ENCODE peak calls at places on chromosomes 16 and 17, in four cellular contexts. One of them, this sample, is unnamed. For H3K27me3, the result is how much of the 10 kb centered on the place peaks cover.

GRCh38 chr17:40474419-40475002 is 26.9 kb downstream of the TNS4 start:
- DNase-seq in Caco-2: no peak
- DNase-seq in adipocyte: peak
- DNase-seq in small intestine: no peak
- DNase-seq in this sample: no peak

GRCh38 chr16:83533193-83533592 is 274.6 kb upstream of the HSBP1 start:
- DNase-seq in Caco-2: no peak
- DNase-seq in adipocyte: peak
- DNase-seq in small intestine: no peak
- DNase-seq in this sample: no peak

GRCh38 chr16:89971495-89972243 is 23.1 kb downstream of the DEF8 start:
- DNase-seq in Caco-2: no peak
- DNase-seq in adipocyte: no peak
- DNase-seq in small intestine: no peak
- DNase-seq in this sample: no peak

GRCh38 chr17:31074772-31075538 is 19.8 kb upstream of the NF1 start:
- DNase-seq in Caco-2: no peak
- DNase-seq in adipocyte: peak
- DNase-seq in small intestine: no peak
- DNase-seq in this sample: no peak

GRCh38 chr17:78971764-78972506 is 7.8 kb downstream of the LGALS3BP start:
- DNase-seq in Caco-2: no peak
- DNase-seq in adipocyte: no peak
- DNase-seq in small intestine: no peak
- DNase-seq in this sample: no peak

GRCh38 chr16:73025506-73026131 is 22.3 kb downstream of the ZFHX3 start:
- DNase-seq in Caco-2: no peak
- DNase-seq in adipocyte: no peak
- DNase-seq in small intestine: no peak
- DNase-seq in this sample: no peak

GRCh38 chr17:44909681-44910144 is 5.6 kb downstream of the GFAP start:
- DNase-seq in Caco-2: no peak
- DNase-seq in adipocyte: peak
- DNase-seq in small intestine: no peak
- DNase-seq in this sample: peak

GRCh38 chr16:88593910-88594309 is 23.7 kb downstream of the ZC3H18 start:
- DNase-seq in Caco-2: no peak
- DNase-seq in adipocyte: no peak
- DNase-seq in small intestine: no peak
- DNase-seq in this sample: no peak

GRCh38 chr17:18992454-18993130 is 12.0 kb downstream of the FAM83G start:
- DNase-seq in Caco-2: no peak
- DNase-seq in adipocyte: no peak
- DNase-seq in small intestine: no peak
- DNase-seq in this sample: no peak

GRCh38 chr17:19418312-19418992 is 7.4 kb downstream of the RNF112 start:
- DNase-seq in Caco-2: no peak
- DNase-seq in adipocyte: peak
- DNase-seq in small intestine: no peak
- DNase-seq in this sample: peak

GRCh38 chr17:79842656-79843474 is 3.6 kb upstream of the CBX4 start:
- DNase-seq in Caco-2: peak
- DNase-seq in adipocyte: peak
- DNase-seq in small intestine: no peak
- DNase-seq in this sample: no peak

GRCh38 chr16:89709166-89709565 is 7.7 kb upstream of the SPATA2L start:
- DNase-seq in Caco-2: no peak
- DNase-seq in adipocyte: no peak
- DNase-seq in small intestine: no peak
- DNase-seq in this sample: no peak

GRCh38 chr16:20906871-20907255 is 6.3 kb downstream of the LYRM1 start:
- DNase-seq in Caco-2: no peak
- DNase-seq in adipocyte: no peak
- DNase-seq in small intestine: no peak
- DNase-seq in this sample: no peak

GRCh38 chr17:47724705-47725104 is 8.3 kb upstream of the TBX21 start:
- DNase-seq in Caco-2: no peak
- DNase-seq in adipocyte: no peak
- DNase-seq in small intestine: no peak
- DNase-seq in this sample: no peak
- H3K27me3 ChIP-seq in Caco-2: under half
- H3K27me3 ChIP-seq in adipocyte: half or more
- H3K27me3 ChIP-seq in small intestine: under half
- H3K27me3 ChIP-seq in this sample: under half

GRCh38 chr17:12730421-12730820 is 58.9 kb upstream of the ARHGAP44 start:
- DNase-seq in Caco-2: no peak
- DNase-seq in adipocyte: no peak
- DNase-seq in small intestine: no peak
- DNase-seq in this sample: no peak
- H3K4me3 ChIP-seq in Caco-2: no peak
- H3K4me3 ChIP-seq in adipocyte: no peak
- H3K4me3 ChIP-seq in small intestine: no peak
- H3K4me3 ChIP-seq in this sample: no peak

DNA sequence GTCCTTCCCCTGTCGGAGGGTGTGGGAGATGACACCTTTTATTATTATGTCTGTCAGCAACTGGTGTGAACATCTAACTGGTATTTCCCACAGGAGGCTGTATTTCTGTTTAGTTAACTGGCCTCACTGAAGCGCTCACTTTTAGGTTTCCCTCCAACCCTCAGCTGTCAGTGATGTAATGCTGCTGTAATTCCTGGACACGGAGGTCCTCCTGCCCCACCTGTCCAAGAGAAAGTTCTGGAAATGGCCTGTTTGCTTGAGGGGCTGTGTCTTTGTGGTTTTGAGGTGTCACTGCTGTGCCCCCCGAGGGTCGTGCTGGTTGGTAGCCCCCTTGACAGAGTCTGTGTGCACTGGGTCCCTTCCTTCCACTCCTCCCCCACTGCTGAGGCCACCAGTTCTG is 11.5 kb downstream of the KCNJ12 start:
- DNase-seq in Caco-2: no peak
- DNase-seq in adipocyte: no peak
- DNase-seq in small intestine: no peak
- DNase-seq in this sample: no peak
- H3K27me3 ChIP-seq in Caco-2: under half
- H3K27me3 ChIP-seq in adipocyte: under half
- H3K27me3 ChIP-seq in small intestine: under half
- H3K27me3 ChIP-seq in this sample: under half

GRCh38 chr17:66432558-66432957 is 130.1 kb downstream of the PRKCA start:
- DNase-seq in Caco-2: no peak
- DNase-seq in adipocyte: peak
- DNase-seq in small intestine: no peak
- DNase-seq in this sample: no peak

GRCh38 chr17:66431910-66432309 is 129.5 kb downstream of the PRKCA start:
- DNase-seq in Caco-2: no peak
- DNase-seq in adipocyte: peak
- DNase-seq in small intestine: no peak
- DNase-seq in this sample: peak

GRCh38 chr17:66429680-66430079 is 127.3 kb downstream of the PRKCA start:
- DNase-seq in Caco-2: no peak
- DNase-seq in adipocyte: no peak
- DNase-seq in small intestine: no peak
- DNase-seq in this sample: no peak

GRCh38 chr17:66432996-66433556 is 130.7 kb downstream of the PRKCA start:
- DNase-seq in Caco-2: no peak
- DNase-seq in adipocyte: peak
- DNase-seq in small intestine: no peak
- DNase-seq in this sample: no peak

DNA sequence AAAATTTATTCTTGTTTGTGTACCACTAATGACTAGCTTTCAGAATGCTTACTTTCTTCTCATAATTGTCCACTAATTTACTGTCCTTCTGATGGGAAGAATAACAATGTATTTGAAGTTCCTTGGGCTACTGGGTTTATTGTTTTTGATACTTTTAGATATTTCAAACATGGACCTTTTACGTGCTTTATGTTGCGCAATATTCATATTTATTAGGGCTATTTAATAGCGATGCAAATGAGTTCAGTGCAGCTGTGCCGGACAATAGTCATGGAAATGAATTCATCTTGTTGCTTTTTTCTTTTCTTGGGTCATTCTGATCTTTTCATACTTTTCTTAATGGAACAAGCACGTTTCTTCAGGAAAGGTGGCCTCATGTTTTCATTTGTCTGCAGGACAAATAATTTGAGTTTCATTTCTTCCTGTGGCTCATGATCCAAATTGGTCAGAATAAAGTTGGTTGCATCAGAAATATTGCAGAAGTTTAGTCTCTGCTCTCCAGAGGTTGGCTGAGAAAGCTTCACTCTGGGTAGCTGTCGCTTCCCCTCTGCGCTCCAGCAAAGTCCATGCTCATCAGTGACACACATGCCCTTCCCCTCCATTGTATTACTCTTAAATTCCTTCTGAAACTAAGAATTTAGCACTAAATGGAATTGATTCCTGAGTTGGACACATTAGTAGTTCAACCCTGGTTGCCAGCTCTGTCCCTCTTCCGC is 128.8 kb downstream of the PRKCA start:
- DNase-seq in Caco-2: no peak
- DNase-seq in adipocyte: peak
- DNase-seq in small intestine: no peak
- DNase-seq in this sample: no peak
- H3K4me3 ChIP-seq in Caco-2: no peak
- H3K4me3 ChIP-seq in adipocyte: peak
- H3K4me3 ChIP-seq in small intestine: no peak
- H3K4me3 ChIP-seq in this sample: peak

GRCh38 chr17:75822119-75822799 is 21.9 kb downstream of the UNC13D start:
- DNase-seq in Caco-2: no peak
- DNase-seq in adipocyte: no peak
- DNase-seq in small intestine: peak
- DNase-seq in this sample: no peak
- H3K27me3 ChIP-seq in Caco-2: under half
- H3K27me3 ChIP-seq in adipocyte: under half
- H3K27me3 ChIP-seq in small intestine: under half
- H3K27me3 ChIP-seq in this sample: under half

DNA sequence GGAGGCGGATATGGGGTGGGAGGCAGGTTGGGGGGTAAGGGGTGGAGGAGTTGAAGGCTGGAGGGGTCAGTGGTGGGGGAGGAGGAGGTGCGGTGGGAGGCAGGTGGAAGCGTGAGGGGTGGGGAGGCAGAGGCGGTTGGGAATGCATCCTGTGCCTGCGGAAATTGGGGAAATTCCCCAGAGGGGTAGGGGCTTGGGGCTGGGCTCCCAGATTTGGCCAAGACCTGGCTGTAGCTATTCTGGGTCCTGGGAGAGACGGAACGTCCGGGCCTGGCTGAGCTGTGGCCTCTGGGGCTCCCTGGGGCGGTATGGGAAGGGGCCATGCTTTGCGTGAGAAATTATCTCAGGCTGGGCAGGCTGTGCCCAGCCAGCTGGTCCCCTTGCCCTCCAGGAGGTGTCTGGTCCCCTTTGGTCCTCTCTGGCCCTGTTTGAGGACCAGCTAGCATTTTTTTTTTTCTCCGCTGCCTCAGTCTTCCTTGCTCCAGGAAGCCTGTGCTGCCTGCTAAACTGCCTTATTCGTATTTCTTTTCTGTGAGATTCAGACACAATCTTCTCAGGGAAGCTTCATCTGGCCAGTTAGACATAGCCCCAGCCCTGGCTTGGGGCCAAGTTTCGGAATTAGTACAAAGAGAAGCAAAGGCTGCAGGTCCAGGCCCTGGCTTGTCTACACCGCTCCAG is 7.3 kb upstream of the TRPV2 start:
- DNase-seq in Caco-2: no peak
- DNase-seq in adipocyte: peak
- DNase-seq in small intestine: peak
- DNase-seq in this sample: no peak
- H3K4me3 ChIP-seq in Caco-2: no peak
- H3K4me3 ChIP-seq in adipocyte: no peak
- H3K4me3 ChIP-seq in small intestine: no peak
- H3K4me3 ChIP-seq in this sample: no peak

DNA sequence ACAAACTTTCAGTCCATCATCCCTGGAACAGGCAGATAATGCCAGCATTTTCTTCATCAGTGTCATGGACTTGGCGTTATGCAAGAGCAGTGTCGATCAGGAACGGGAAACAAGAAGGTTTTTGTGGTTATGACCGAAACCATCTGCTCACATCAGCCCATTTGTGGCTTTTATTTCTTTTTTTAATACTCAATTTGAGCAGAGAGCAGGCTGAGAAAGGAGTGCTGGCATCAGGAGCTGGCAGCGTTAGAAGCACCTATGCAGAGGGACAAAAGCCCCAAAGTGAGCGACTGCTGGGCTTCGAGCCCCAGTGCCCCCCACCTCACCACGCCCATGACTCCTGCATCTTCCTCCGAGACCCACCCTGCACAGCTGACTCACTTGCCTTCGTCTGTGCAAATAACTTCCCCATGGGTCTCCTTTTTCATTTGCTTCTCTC is 16.2 kb upstream of the CD300E start:
- DNase-seq in Caco-2: no peak
- DNase-seq in adipocyte: no peak
- DNase-seq in small intestine: no peak
- DNase-seq in this sample: no peak
- H3K27me3 ChIP-seq in Caco-2: under half
- H3K27me3 ChIP-seq in adipocyte: half or more
- H3K27me3 ChIP-seq in small intestine: under half
- H3K27me3 ChIP-seq in this sample: under half

DNA sequence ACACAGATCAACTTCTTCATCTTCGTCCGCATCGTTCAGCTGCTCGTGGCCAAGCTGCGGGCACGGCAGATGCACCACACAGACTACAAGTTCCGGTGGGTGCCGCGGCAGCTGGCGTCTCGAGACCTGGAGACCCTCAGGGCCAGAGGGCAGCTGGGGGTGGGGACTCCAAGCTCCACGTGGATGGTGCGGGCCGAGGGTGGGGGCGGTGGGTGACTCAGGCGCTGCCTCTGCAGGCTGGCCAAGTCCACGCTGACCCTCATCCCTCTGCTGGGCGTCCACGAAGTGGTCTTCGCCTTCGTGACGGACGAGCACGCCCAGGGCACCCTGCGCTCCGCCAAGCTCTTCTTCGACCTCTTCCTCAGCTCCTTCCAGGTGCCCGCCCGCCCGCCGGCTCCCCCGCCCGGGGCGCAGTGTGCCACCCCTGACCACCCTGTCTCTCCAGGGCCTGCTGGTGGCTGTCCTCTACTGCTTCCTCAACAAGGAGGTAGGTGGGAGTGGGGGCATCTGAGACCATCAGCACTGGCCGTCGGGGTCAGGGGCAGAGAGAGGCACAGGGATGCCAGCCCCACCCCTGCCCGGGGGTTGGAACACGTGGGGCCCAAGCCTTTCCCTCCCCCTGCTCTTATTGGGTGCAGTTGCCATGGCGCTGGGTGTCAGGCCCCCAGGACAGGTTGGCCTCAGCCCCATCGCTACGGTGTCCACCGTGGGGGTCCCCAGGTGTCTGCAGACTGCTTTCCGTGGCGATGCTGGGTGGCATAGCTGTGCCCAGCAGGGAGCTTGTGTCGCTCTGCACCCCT is 8.8 kb downstream of the GCGR start:
- DNase-seq in Caco-2: no peak
- DNase-seq in adipocyte: no peak
- DNase-seq in small intestine: no peak
- DNase-seq in this sample: no peak
- H3K4me3 ChIP-seq in Caco-2: no peak
- H3K4me3 ChIP-seq in adipocyte: no peak
- H3K4me3 ChIP-seq in small intestine: no peak
- H3K4me3 ChIP-seq in this sample: no peak

DNA sequence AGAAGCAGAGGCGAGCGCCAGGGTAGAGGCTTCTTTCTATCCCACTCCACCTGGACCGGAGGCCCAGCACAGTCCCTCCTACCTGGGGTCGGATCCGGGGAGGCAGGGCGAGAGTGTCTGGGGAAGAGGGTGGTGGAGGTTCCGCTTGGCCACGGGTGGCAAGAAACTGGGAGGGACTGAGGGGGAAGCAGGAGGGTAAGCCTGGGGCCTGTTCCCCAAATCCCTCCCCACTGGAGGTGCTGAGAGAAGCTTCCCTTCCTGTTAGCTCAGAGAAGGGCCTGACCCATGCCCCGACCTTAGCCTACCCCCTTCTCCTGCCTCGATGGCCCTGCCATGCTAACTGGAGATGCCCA is 1.8 kb upstream of the TPPP3 start:
- DNase-seq in Caco-2: no peak
- DNase-seq in adipocyte: no peak
- DNase-seq in small intestine: no peak
- DNase-seq in this sample: no peak
- H3K27me3 ChIP-seq in Caco-2: under half
- H3K27me3 ChIP-seq in adipocyte: under half
- H3K27me3 ChIP-seq in small intestine: under half
- H3K27me3 ChIP-seq in this sample: under half

This sample was measured in BJ.